ENCODE peak calls at places on chromosomes 16 and 17, in six cellular contexts. One of them, this sample, is unnamed.

GRCh38 chr17:76626442-76626841 is 17.1 kb downstream of the ST6GALNAC1 start:
- DNase-seq in neuronal stem cell: no peak
- DNase-seq in transverse colon: no peak
- DNase-seq in stimulated activated CD4-positive, alpha-beta T cell treated with anti-CD3 and anti-CD28 coated beads, TNF-alpha, amount 100 ng/mL, for 24 hours: no peak
- DNase-seq in Kasumi-1: no peak
- DNase-seq in activated naive CD8-positive, alpha-beta T cell treated with anti-CD3 and anti-CD28 coated beads, Interleukin-2, amount 10 ng/mL, durations not matched to agents 7 days and 5 days: no peak
- DNase-seq in this sample: no peak

GRCh38 chr16:17029602-17030350 is 441.0 kb downstream of the XYLT1 start:
- DNase-seq in neuronal stem cell: no peak
- DNase-seq in transverse colon: no peak
- DNase-seq in stimulated activated CD4-positive, alpha-beta T cell treated with anti-CD3 and anti-CD28 coated beads, TNF-alpha, amount 100 ng/mL, for 24 hours: no peak
- DNase-seq in Kasumi-1: no peak
- DNase-seq in activated naive CD8-positive, alpha-beta T cell treated with anti-CD3 and anti-CD28 coated beads, Interleukin-2, amount 10 ng/mL, durations not matched to agents 7 days and 5 days: no peak
- DNase-seq in this sample: no peak

GRCh38 chr17:57644311-57644710 is 100.8 kb downstream of the CCDC182 start:
- DNase-seq in neuronal stem cell: no peak
- DNase-seq in transverse colon: no peak
- DNase-seq in stimulated activated CD4-positive, alpha-beta T cell treated with anti-CD3 and anti-CD28 coated beads, TNF-alpha, amount 100 ng/mL, for 24 hours: no peak
- DNase-seq in Kasumi-1: no peak
- DNase-seq in activated naive CD8-positive, alpha-beta T cell treated with anti-CD3 and anti-CD28 coated beads, Interleukin-2, amount 10 ng/mL, durations not matched to agents 7 days and 5 days: no peak
- DNase-seq in this sample: no peak

GRCh38 chr16:5071681-5072333 is at the start of gene ALG1:
- DNase-seq in neuronal stem cell: peak
- DNase-seq in transverse colon: peak
- DNase-seq in stimulated activated CD4-positive, alpha-beta T cell treated with anti-CD3 and anti-CD28 coated beads, TNF-alpha, amount 100 ng/mL, for 24 hours: peak
- DNase-seq in Kasumi-1: peak
- DNase-seq in activated naive CD8-positive, alpha-beta T cell treated with anti-CD3 and anti-CD28 coated beads, Interleukin-2, amount 10 ng/mL, durations not matched to agents 7 days and 5 days: peak
- DNase-seq in this sample: peak

GRCh38 chr17:51346218-51346982 is 86.1 kb downstream of the UTP18 start:
- DNase-seq in neuronal stem cell: no peak
- DNase-seq in transverse colon: no peak
- DNase-seq in stimulated activated CD4-positive, alpha-beta T cell treated with anti-CD3 and anti-CD28 coated beads, TNF-alpha, amount 100 ng/mL, for 24 hours: no peak
- DNase-seq in Kasumi-1: no peak
- DNase-seq in activated naive CD8-positive, alpha-beta T cell treated with anti-CD3 and anti-CD28 coated beads, Interleukin-2, amount 10 ng/mL, durations not matched to agents 7 days and 5 days: no peak
- DNase-seq in this sample: no peak

GRCh38 chr17:81066771-81067315 is 31.9 kb downstream of the BAIAP2 start:
- DNase-seq in neuronal stem cell: no peak
- DNase-seq in transverse colon: no peak
- DNase-seq in stimulated activated CD4-positive, alpha-beta T cell treated with anti-CD3 and anti-CD28 coated beads, TNF-alpha, amount 100 ng/mL, for 24 hours: no peak
- DNase-seq in Kasumi-1: no peak
- DNase-seq in activated naive CD8-positive, alpha-beta T cell treated with anti-CD3 and anti-CD28 coated beads, Interleukin-2, amount 10 ng/mL, durations not matched to agents 7 days and 5 days: no peak
- DNase-seq in this sample: no peak

GRCh38 chr17:7992516-7992915 is 9.9 kb upstream of the GUCY2D start:
- DNase-seq in neuronal stem cell: no peak
- DNase-seq in transverse colon: no peak
- DNase-seq in stimulated activated CD4-positive, alpha-beta T cell treated with anti-CD3 and anti-CD28 coated beads, TNF-alpha, amount 100 ng/mL, for 24 hours: no peak
- DNase-seq in Kasumi-1: no peak
- DNase-seq in activated naive CD8-positive, alpha-beta T cell treated with anti-CD3 and anti-CD28 coated beads, Interleukin-2, amount 10 ng/mL, durations not matched to agents 7 days and 5 days: no peak
- DNase-seq in this sample: no peak

GRCh38 chr17:7705269-7706255 is 560 bp downstream of the EFNB3 start:
- DNase-seq in neuronal stem cell: no peak
- DNase-seq in transverse colon: no peak
- DNase-seq in stimulated activated CD4-positive, alpha-beta T cell treated with anti-CD3 and anti-CD28 coated beads, TNF-alpha, amount 100 ng/mL, for 24 hours: no peak
- DNase-seq in Kasumi-1: no peak
- DNase-seq in activated naive CD8-positive, alpha-beta T cell treated with anti-CD3 and anti-CD28 coated beads, Interleukin-2, amount 10 ng/mL, durations not matched to agents 7 days and 5 days: no peak
- DNase-seq in this sample: no peak

GRCh38 chr17:19771971-19772630 is 24.0 kb upstream of the ALDH3A1 start:
- DNase-seq in neuronal stem cell: no peak
- DNase-seq in transverse colon: no peak
- DNase-seq in stimulated activated CD4-positive, alpha-beta T cell treated with anti-CD3 and anti-CD28 coated beads, TNF-alpha, amount 100 ng/mL, for 24 hours: no peak
- DNase-seq in Kasumi-1: no peak
- DNase-seq in activated naive CD8-positive, alpha-beta T cell treated with anti-CD3 and anti-CD28 coated beads, Interleukin-2, amount 10 ng/mL, durations not matched to agents 7 days and 5 days: no peak
- DNase-seq in this sample: no peak

GRCh38 chr17:16406742-16407674 is 8.4 kb upstream of the TRPV2 start:
- DNase-seq in neuronal stem cell: peak
- DNase-seq in transverse colon: peak
- DNase-seq in stimulated activated CD4-positive, alpha-beta T cell treated with anti-CD3 and anti-CD28 coated beads, TNF-alpha, amount 100 ng/mL, for 24 hours: no peak
- DNase-seq in Kasumi-1: no peak
- DNase-seq in activated naive CD8-positive, alpha-beta T cell treated with anti-CD3 and anti-CD28 coated beads, Interleukin-2, amount 10 ng/mL, durations not matched to agents 7 days and 5 days: no peak
- DNase-seq in this sample: no peak

GRCh38 chr17:82917656-82918345 is 78.0 kb upstream of the ZNF750 start:
- DNase-seq in neuronal stem cell: no peak
- DNase-seq in transverse colon: no peak
- DNase-seq in stimulated activated CD4-positive, alpha-beta T cell treated with anti-CD3 and anti-CD28 coated beads, TNF-alpha, amount 100 ng/mL, for 24 hours: no peak
- DNase-seq in Kasumi-1: peak
- DNase-seq in activated naive CD8-positive, alpha-beta T cell treated with anti-CD3 and anti-CD28 coated beads, Interleukin-2, amount 10 ng/mL, durations not matched to agents 7 days and 5 days: peak
- DNase-seq in this sample: no peak

GRCh38 chr16:46607529-46607928 is 13.7 kb downstream of the SHCBP1 start:
- DNase-seq in neuronal stem cell: no peak
- DNase-seq in transverse colon: no peak
- DNase-seq in stimulated activated CD4-positive, alpha-beta T cell treated with anti-CD3 and anti-CD28 coated beads, TNF-alpha, amount 100 ng/mL, for 24 hours: no peak
- DNase-seq in Kasumi-1: peak
- DNase-seq in activated naive CD8-positive, alpha-beta T cell treated with anti-CD3 and anti-CD28 coated beads, Interleukin-2, amount 10 ng/mL, durations not matched to agents 7 days and 5 days: no peak
- DNase-seq in this sample: no peak

GRCh38 chr17:77867976-77868713 is 90.4 kb upstream of the TNRC6C start:
- DNase-seq in neuronal stem cell: no peak
- DNase-seq in transverse colon: no peak
- DNase-seq in stimulated activated CD4-positive, alpha-beta T cell treated with anti-CD3 and anti-CD28 coated beads, TNF-alpha, amount 100 ng/mL, for 24 hours: no peak
- DNase-seq in Kasumi-1: no peak
- DNase-seq in activated naive CD8-positive, alpha-beta T cell treated with anti-CD3 and anti-CD28 coated beads, Interleukin-2, amount 10 ng/mL, durations not matched to agents 7 days and 5 days: no peak
- DNase-seq in this sample: no peak

GRCh38 chr17:27608330-27609230 is 22.4 kb upstream of the LGALS9 start:
- DNase-seq in neuronal stem cell: no peak
- DNase-seq in transverse colon: no peak
- DNase-seq in stimulated activated CD4-positive, alpha-beta T cell treated with anti-CD3 and anti-CD28 coated beads, TNF-alpha, amount 100 ng/mL, for 24 hours: no peak
- DNase-seq in Kasumi-1: no peak
- DNase-seq in activated naive CD8-positive, alpha-beta T cell treated with anti-CD3 and anti-CD28 coated beads, Interleukin-2, amount 10 ng/mL, durations not matched to agents 7 days and 5 days: no peak
- DNase-seq in this sample: no peak

GRCh38 chr17:68195667-68196393 is 52.0 kb upstream of the AMZ2 start:
- DNase-seq in neuronal stem cell: no peak
- DNase-seq in transverse colon: no peak
- DNase-seq in stimulated activated CD4-positive, alpha-beta T cell treated with anti-CD3 and anti-CD28 coated beads, TNF-alpha, amount 100 ng/mL, for 24 hours: no peak
- DNase-seq in Kasumi-1: no peak
- DNase-seq in activated naive CD8-positive, alpha-beta T cell treated with anti-CD3 and anti-CD28 coated beads, Interleukin-2, amount 10 ng/mL, durations not matched to agents 7 days and 5 days: no peak
- DNase-seq in this sample: no peak

GRCh38 chr16:81155769-81156168 is 59.6 kb upstream of the GCSH start:
- DNase-seq in neuronal stem cell: no peak
- DNase-seq in transverse colon: no peak
- DNase-seq in stimulated activated CD4-positive, alpha-beta T cell treated with anti-CD3 and anti-CD28 coated beads, TNF-alpha, amount 100 ng/mL, for 24 hours: no peak
- DNase-seq in Kasumi-1: no peak
- DNase-seq in activated naive CD8-positive, alpha-beta T cell treated with anti-CD3 and anti-CD28 coated beads, Interleukin-2, amount 10 ng/mL, durations not matched to agents 7 days and 5 days: no peak
- DNase-seq in this sample: no peak

GRCh38 chr16:85259115-85259830 is 147.0 kb upstream of the CIBAR2 start:
- DNase-seq in neuronal stem cell: no peak
- DNase-seq in transverse colon: no peak
- DNase-seq in stimulated activated CD4-positive, alpha-beta T cell treated with anti-CD3 and anti-CD28 coated beads, TNF-alpha, amount 100 ng/mL, for 24 hours: no peak
- DNase-seq in Kasumi-1: no peak
- DNase-seq in activated naive CD8-positive, alpha-beta T cell treated with anti-CD3 and anti-CD28 coated beads, Interleukin-2, amount 10 ng/mL, durations not matched to agents 7 days and 5 days: no peak
- DNase-seq in this sample: no peak

GRCh38 chr16:61829631-61830030 is 206.6 kb downstream of the CDH8 start:
- DNase-seq in neuronal stem cell: peak
- DNase-seq in transverse colon: no peak
- DNase-seq in stimulated activated CD4-positive, alpha-beta T cell treated with anti-CD3 and anti-CD28 coated beads, TNF-alpha, amount 100 ng/mL, for 24 hours: no peak
- DNase-seq in Kasumi-1: no peak
- DNase-seq in activated naive CD8-positive, alpha-beta T cell treated with anti-CD3 and anti-CD28 coated beads, Interleukin-2, amount 10 ng/mL, durations not matched to agents 7 days and 5 days: no peak
- DNase-seq in this sample: no peak

GRCh38 chr16:77834600-77834963 is 46.2 kb downstream of the VAT1L start:
- DNase-seq in neuronal stem cell: no peak
- DNase-seq in transverse colon: no peak
- DNase-seq in stimulated activated CD4-positive, alpha-beta T cell treated with anti-CD3 and anti-CD28 coated beads, TNF-alpha, amount 100 ng/mL, for 24 hours: no peak
- DNase-seq in Kasumi-1: no peak
- DNase-seq in activated naive CD8-positive, alpha-beta T cell treated with anti-CD3 and anti-CD28 coated beads, Interleukin-2, amount 10 ng/mL, durations not matched to agents 7 days and 5 days: no peak
- DNase-seq in this sample: no peak

GRCh38 chr16:180921-181667 is 835 bp downstream of the HBQ1 start:
- DNase-seq in neuronal stem cell: peak
- DNase-seq in transverse colon: peak
- DNase-seq in stimulated activated CD4-positive, alpha-beta T cell treated with anti-CD3 and anti-CD28 coated beads, TNF-alpha, amount 100 ng/mL, for 24 hours: peak
- DNase-seq in Kasumi-1: peak
- DNase-seq in activated naive CD8-positive, alpha-beta T cell treated with anti-CD3 and anti-CD28 coated beads, Interleukin-2, amount 10 ng/mL, durations not matched to agents 7 days and 5 days: peak
- DNase-seq in this sample: no peak